ENCODE peak calls at places on chromosomes 4 and X, in four cellular contexts. R is NCI-H2081 treated with DMSO at 0.1 percent for 48 hours, E is spleen, B is tibial nerve. I is an unnamed sample.

GRCh38 chr4:39855909-39856512 is 121.7 kb downstream of the PDS5A start:
- DNase-seq in R (no peak), B (no peak), E (no peak), I (no peak)

GRCh38 chrX:45849261-45849660 is 648.6 kb upstream of the DIPK2B start:
- DNase-seq in R (peak; percentile 17), B (no peak), E (no peak), I (no peak)

GRCh38 chrX:154429708-154430107 is 1.2 kb downstream of the ATP6AP1 start:
- DNase-seq in R (no peak), B (no peak), E (no peak), I (no peak)

GRCh38 chrX:340641-341423 is 22.2 kb upstream of the GTPBP6 start:
- DNase-seq in E (peak; percentile 67), R (no peak), B (no peak), I (peak; percentile 37)

GRCh38 chr4:48248559-48248953 is 21.1 kb downstream of the TEC start:
- DNase-seq in R (no peak), B (no peak), E (no peak), I (no peak)

GRCh38 chr4:158998624-158999023 is 104.3 kb upstream of the RAPGEF2 start:
- DNase-seq in E (no peak), R (no peak), B (no peak), I (no peak)

GRCh38 chrX:44675364-44676024 is 132.8 kb upstream of the FUNDC1 start:
- DNase-seq in B (peak; percentile 13), R (peak; percentile 69), E (no peak), I (no peak)

GRCh38 chrX:108304210-108304609 is 134.0 kb downstream of the COL4A6 start:
- DNase-seq in R (no peak), E (no peak), B (no peak), I (no peak)

GRCh38 chr4:137283737-137284136 is 248.6 kb downstream of the PCDH18 start:
- DNase-seq in R (no peak), B (no peak), E (no peak), I (no peak)

GRCh38 chrX:49230500-49231232 is 2.5 kb downstream of the CACNA1F start:
- DNase-seq in R (no peak), B (no peak), E (peak; percentile 92), I (peak; percentile 68)

GRCh38 chrX:12702509-12703091 is 88.6 kb upstream of the PRPS2 start:
- DNase-seq in B (no peak), R (no peak), E (no peak), I (no peak)

GRCh38 chr4:141229408-141230101 is 8.9 kb downstream of the ZNF330 start:
- DNase-seq in E (no peak), B (no peak), R (no peak), I (no peak)

GRCh38 chrX:69170319-69170718 is 5.1 kb upstream of the PJA1 start:
- DNase-seq in R (no peak), E (no peak), B (no peak), I (no peak)

GRCh38 chr4:155705664-155706063 is 39.0 kb downstream of the GUCY1A1 start:
- DNase-seq in E (no peak), B (no peak), R (no peak), I (no peak)

GRCh38 chrX:55777596-55777995 is 60.0 kb downstream of the RRAGB start:
- DNase-seq in R (no peak), E (no peak), B (no peak), I (no peak)

GRCh38 chrX:152138388-152138784 is at the start of gene MAGEA10:
- DNase-seq in R (no peak), B (no peak), E (no peak), I (no peak)

GRCh38 chr4:15348695-15349094 is 79.1 kb upstream of the C1QTNF7 start:
- DNase-seq in E (no peak), B (no peak), R (no peak), I (no peak)

GRCh38 chr4:189302719-189303118 is 638.0 kb upstream of the FRG1 start:
- DNase-seq in R (no peak), B (no peak), E (no peak), I (no peak)

GRCh38 chrX:23699636-23700194 is 32.4 kb downstream of the PRDX4 start:
- DNase-seq in E (no peak), R (no peak), B (no peak), I (peak; percentile 22)

GRCh38 chr4:158996669-158997074 is 106.2 kb upstream of the RAPGEF2 start:
- DNase-seq in E (no peak), R (no peak), B (no peak), I (no peak)

GRCh38 chr4:80173387-80173786 is 23.9 kb upstream of the PRDM8 start:
- DNase-seq in E (no peak), B (no peak), R (no peak), I (no peak)

GRCh38 chr4:147326581-147326980 is 154.3 kb upstream of the EDNRA start:
- DNase-seq in R (no peak), E (no peak), B (no peak), I (no peak)

GRCh38 chrX:130082244-130083106 is 27.8 kb downstream of the ELF4 start:
- DNase-seq in R (no peak), E (peak; percentile 92), B (no peak), I (peak; percentile 64)

GRCh38 chr4:151921371-151921770 is 160.6 kb upstream of the GATB start:
- DNase-seq in B (no peak), E (no peak), R (no peak), I (no peak)

GRCh38 chr4:149343614-149344013 is 472.0 kb downstream of the IQCM start:
- DNase-seq in B (no peak), E (no peak), R (no peak), I (no peak)

GRCh38 chr4:117001077-117001476 is 84.3 kb downstream of the TRAM1L1 start:
- DNase-seq in R (no peak), B (no peak), E (no peak), I (no peak)

GRCh38 chrX:154384284-154384892 is 5.3 kb downstream of the EMD start:
- DNase-seq in B (no peak), E (no peak), R (no peak), I (no peak)

GRCh38 chrX:39818071-39818470 is 279.7 kb downstream of the BCOR start:
- DNase-seq in B (no peak), R (no peak), E (peak; percentile 34), I (peak; percentile 90)

GRCh38 chrX:134115270-134115669 is 121.7 kb upstream of the CCDC160 start:
- DNase-seq in B (no peak), E (no peak), R (no peak), I (no peak)

GRCh38 chr4:2728221-2728620 is 27.9 kb downstream of the TNIP2 start:
- DNase-seq in E (no peak), R (no peak), B (no peak), I (no peak)

GRCh38 chrX:153622661-153623309 is 23.8 kb upstream of the CCNQ start:
- DNase-seq in E (no peak), R (no peak), B (no peak), I (no peak)

GRCh38 chrX:150990910-150991309 is 7.8 kb downstream of the HMGB3 start:
- DNase-seq in B (no peak), R (no peak), E (no peak), I (no peak)

GRCh38 chr4:153205757-153206156 is 1.5 kb downstream of the TRIM2 start:
- DNase-seq in R (no peak), B (no peak), E (no peak), I (no peak)

GRCh38 chr4:113292371-113293042 is 243.1 kb downstream of the ANK2 start:
- DNase-seq in B (no peak), R (peak; percentile 16), E (no peak), I (peak; percentile 67)

GRCh38 chr4:71635094-71635493 is 148.8 kb downstream of the GC start:
- DNase-seq in E (no peak), R (no peak), B (no peak), I (no peak)

GRCh38 chr4:56909083-56909981 is 1.6 kb downstream of the REST start:
- DNase-seq in E (no peak), R (no peak), B (no peak), I (peak; percentile 73)

GRCh38 chr4:25180524-25181131 is 20.4 kb upstream of the SEPSECS start:
- DNase-seq in B (no peak), E (no peak), R (no peak), I (no peak)

GRCh38 chr4:157713342-157713741 is 459.5 kb downstream of the GASK1B start:
- DNase-seq in B (no peak), R (no peak), E (no peak), I (no peak)

GRCh38 chr4:173504181-173504503 is 25.9 kb downstream of the HAND2 start:
- DNase-seq in B (no peak), E (no peak), R (no peak), I (no peak)

I was measured in tibial artery.